ENCODE peak calls at places on chromosomes 12 and 14, in five cellular contexts. A is WTC11; B is activated CD4-positive, alpha-beta T cell treated with anti-CD3 and anti-CD28 coated beads, Interleukin-2, amount 10 ng/mL, durations not matched to agents 7 days and 5 days; V is HT-29; S is AG08395. Q is an unnamed sample.
A peak's percentile ranks its signal among the peaks of the same experiment; 100 is the strongest.

GRCh38 chr14:54642950-54643695 is 76.2 kb downstream of the SAMD4A start:
- DNase-seq in A (no peak), B (peak; percentile 13), V (peak; percentile 23), S (no peak), Q (peak; percentile 46)

GRCh38 chr14:64541261-64541970 is 875 bp downstream of the HSPA2 start:
- DNase-seq in A (no peak), B (peak; percentile 12), V (no peak), S (no peak), Q (no peak)

GRCh38 chr14:45610303-45610702 is 357.3 kb upstream of the MIS18BP1 start:
- DNase-seq in A (no peak), B (no peak), V (peak; percentile 1), S (no peak), Q (peak; percentile 49)

GRCh38 chr14:26286066-26286791 is 311.6 kb downstream of the NOVA1 start:
- DNase-seq in A (no peak), B (no peak), V (no peak), S (no peak), Q (no peak)

GRCh38 chr12:107379852-107380567 is 286.7 kb upstream of the CRY1 start:
- DNase-seq in A (no peak), B (no peak), V (peak; percentile 22), S (peak; percentile 80), Q (peak; percentile 89)

GRCh38 chr12:53761306-53761705 is 9.5 kb upstream of the CISTR start:
- DNase-seq in A (no peak), B (no peak), V (no peak), S (no peak), Q (no peak)

GRCh38 chr12:12901158-12901791 is 9.9 kb downstream of the GPRC5A start:
- DNase-seq in A (no peak), B (no peak), V (peak; percentile 83), S (peak; percentile 76), Q (peak; percentile 80)

GRCh38 chr14:93375673-93376156 is 28.7 kb downstream of the COX8C start:
- DNase-seq in A (no peak), B (no peak), V (no peak), S (no peak), Q (no peak)

GRCh38 chr14:37150414-37150813 is 22.0 kb downstream of the SLC25A21 start:
- DNase-seq in A (no peak), B (no peak), V (peak; percentile 45), S (peak; percentile 61), Q (peak; percentile 76)

GRCh38 chr12:13905795-13906194 is 75.6 kb downstream of the GRIN2B start:
- DNase-seq in A (no peak), B (no peak), V (peak; percentile 8), S (no peak), Q (no peak)

GRCh38 chr14:92513966-92514843 is 624 bp downstream of the RIN3 start:
- DNase-seq in A (peak; percentile 44), B (no peak), V (no peak), S (no peak), Q (no peak)

GRCh38 chr14:92563359-92563758 is 49.8 kb downstream of the RIN3 start:
- DNase-seq in A (no peak), B (peak; percentile 38), V (no peak), S (peak; percentile 45), Q (peak; percentile 77)

GRCh38 chr12:52025301-52026172 is 18.8 kb downstream of the TAMALIN start:
- DNase-seq in A (peak; percentile 87), B (peak; percentile 88), V (peak; percentile 91), S (peak; percentile 89), Q (peak; percentile 90)

GRCh38 chr14:89616425-89617141 is 199.6 kb upstream of the FOXN3 start:
- DNase-seq in A (no peak), B (peak; percentile 76), V (no peak), S (peak; percentile 50), Q (no peak)

GRCh38 chr12:124928095-124928911 is 13.9 kb upstream of the UBC start:
- DNase-seq in A (peak; percentile 35), B (peak; percentile 36), V (peak; percentile 93), S (no peak), Q (peak; percentile 88)

GRCh38 chr12:64666054-64666914 is 56.0 kb downstream of the RASSF3 start:
- DNase-seq in A (no peak), B (no peak), V (peak; percentile 64), S (no peak), Q (peak; percentile 28)

GRCh38 chr12:132574271-132574996 is 35.9 kb downstream of the LRCOL1 start:
- DNase-seq in A (no peak), B (no peak), V (no peak), S (no peak), Q (no peak)

GRCh38 chr12:94980577-94980976 is 22.9 kb downstream of the NDUFA12 start:
- DNase-seq in A (no peak), B (peak; percentile 33), V (peak; percentile 9), S (no peak), Q (peak; percentile 2)

GRCh38 chr12:76820888-76821482 is 57.1 kb downstream of the ZDHHC17 start:
- DNase-seq in A (peak; percentile 49), B (no peak), V (peak; percentile 47), S (peak; percentile 52), Q (peak; percentile 58)

GRCh38 chr14:61113561-61113960 is 132.5 kb downstream of the SLC38A6 start:
- DNase-seq in A (no peak), B (no peak), V (no peak), S (no peak), Q (no peak)

GRCh38 chr14:101819251-101819990 is 57.9 kb downstream of the PPP2R5C start:
- DNase-seq in A (no peak), B (peak; percentile 94), V (no peak), S (no peak), Q (no peak)

GRCh38 chr12:102618197-102618897 is 138.0 kb upstream of the IGF1 start:
- DNase-seq in A (no peak), B (no peak), V (no peak), S (no peak), Q (no peak)

GRCh38 chr12:66143868-66144267 is 13.3 kb upstream of the LLPH start:
- DNase-seq in A (no peak), B (no peak), V (no peak), S (no peak), Q (no peak)

GRCh38 chr12:20463920-20464524 is 95.7 kb downstream of the PDE3A start:
- DNase-seq in A (no peak), B (no peak), V (peak; percentile 46), S (peak; percentile 37), Q (peak; percentile 41)

GRCh38 chr14:60757617-60758016 is 23.1 kb downstream of the MNAT1 start:
- DNase-seq in A (no peak), B (no peak), V (no peak), S (peak; percentile 40), Q (peak; percentile 98)

GRCh38 chr12:89349814-89350213 is 2.5 kb downstream of the DUSP6 start:
- DNase-seq in A (peak; percentile 41), B (no peak), V (no peak), S (peak; percentile 63), Q (peak; percentile 82)

GRCh38 chr12:8899835-8900234 is 14.5 kb upstream of the PHC1 start:
- DNase-seq in A (no peak), B (no peak), V (no peak), S (no peak), Q (no peak)

GRCh38 chr12:117111386-117112267 is 12.4 kb upstream of the TESC start:
- DNase-seq in A (peak; percentile 45), B (no peak), V (no peak), S (no peak), Q (no peak)

GRCh38 chr14:99552572-99553216 is 51.3 kb downstream of the CCDC85C start:
- DNase-seq in A (no peak), B (no peak), V (no peak), S (no peak), Q (no peak)

GRCh38 chr12:1413930-1414329 is 180.5 kb downstream of the FBXL14 start:
- DNase-seq in A (peak; percentile 30), B (no peak), V (no peak), S (no peak), Q (no peak)

GRCh38 chr14:89621009-89621421 is 204.0 kb upstream of the FOXN3 start:
- DNase-seq in A (no peak), B (peak; percentile 63), V (no peak), S (no peak), Q (no peak)